ENCODE peak calls at places on chromosome 22, in nine cellular contexts. Z is tibial artery; A is prostate gland; C is body of pancreas; J is naive thymus-derived CD4-positive, alpha-beta T cell; O is stomach; R is fibroblast of lung; G is IMR-90; B is HAP-1. P is an unnamed sample.

GRCh38 chr22:40855960-40856512 is 403 bp downstream of the ST13 start:
- DNase-seq in Z (no peak), A (peak; percentile 11), C (peak; percentile 23), J (peak; percentile 42), O (peak; percentile 28), R (peak; percentile 38), G (peak; percentile 18), B (peak; percentile 53), P (peak; percentile 35)

GRCh38 chr22:22508274-22509176 is at the start of gene ZNF280B:
- DNase-seq in Z (no peak), A (peak; percentile 5), C (peak; percentile 77), J (peak; percentile 81), O (peak; percentile 70), R (peak; percentile 84), G (peak; percentile 79), B (peak; percentile 92), P (peak; percentile 69)

GRCh38 chr22:30217698-30218565 is 28.6 kb downstream of the LIF start:
- DNase-seq in Z (peak; percentile 82), A (no peak), C (no peak), J (no peak), O (no peak), R (no peak), G (no peak), B (no peak), P (peak; percentile 40)

GRCh38 chr22:23837911-23838685 is 708 bp downstream of the DERL3 start:
- DNase-seq in Z (no peak), A (no peak), C (no peak), J (no peak), O (no peak), R (no peak), G (no peak), B (no peak), P (no peak)

GRCh38 chr22:38450234-38450797 is 4.7 kb downstream of the KCNJ4 start:
- DNase-seq in Z (no peak), A (no peak), C (no peak), J (no peak), O (no peak), R (no peak), G (no peak), B (no peak), P (no peak)

GRCh38 chr22:43263645-43264514 is 76.9 kb upstream of the TTLL12 start:
- DNase-seq in Z (no peak), A (peak; percentile 22), C (peak; percentile 75), J (peak; percentile 60), O (peak; percentile 74), R (peak; percentile 91), G (peak; percentile 88), B (peak; percentile 24), P (peak; percentile 70)

GRCh38 chr22:17772963-17773605 is 1.2 kb downstream of the BID start:
- DNase-seq in Z (no peak), A (no peak), C (peak; percentile 35), J (no peak), O (no peak), R (peak; percentile 62), G (peak; percentile 56), B (no peak), P (no peak)

GRCh38 chr22:47198801-47199251 is 436.4 kb downstream of the TBC1D22A start:
- DNase-seq in Z (no peak), A (no peak), C (no peak), J (no peak), O (peak; percentile 21), R (no peak), G (no peak), B (no peak), P (no peak)

GRCh38 chr22:38982008-38982927 is at the start of gene APOBEC3B:
- DNase-seq in Z (peak; percentile 93), A (peak; percentile 88), C (peak; percentile 98), J (peak; percentile 37), O (peak; percentile 87), R (peak; percentile 96), G (peak; percentile 95), B (peak; percentile 64), P (peak; percentile 97)

GRCh38 chr22:42202048-42202447 is 68.4 kb downstream of the TCF20 start:
- DNase-seq in Z (no peak), A (no peak), C (no peak), J (peak; percentile 15), O (no peak), R (no peak), G (no peak), B (no peak), P (no peak)

GRCh38 chr22:33440756-33441155 is 382.6 kb upstream of the SYN3 start:
- DNase-seq in Z (no peak), A (peak; percentile 5), C (no peak), J (no peak), O (no peak), R (peak; percentile 58), G (no peak), B (no peak), P (no peak)

GRCh38 chr22:28883917-28884753 is 763 bp downstream of the ZNRF3 start:
- DNase-seq in Z (peak; percentile 72), A (peak; percentile 27), C (peak; percentile 53), J (peak; percentile 47), O (peak; percentile 43), R (peak; percentile 39), G (peak; percentile 44), B (peak; percentile 45), P (no peak)

GRCh38 chr22:28882878-28883656 is at the start of gene ZNRF3:
- DNase-seq in Z (peak; percentile 94), A (peak; percentile 96), C (peak; percentile 93), J (peak; percentile 86), O (peak; percentile 95), R (peak; percentile 86), G (peak; percentile 91), B (peak; percentile 95), P (peak; percentile 93)

GRCh38 chr22:28883657-28883916 is 215 bp downstream of the ZNRF3 start:
- DNase-seq in Z (no peak), A (no peak), C (no peak), J (no peak), O (no peak), R (no peak), G (no peak), B (no peak), P (no peak)

GRCh38 chr22:28885939-28886338 is 2.6 kb downstream of the ZNRF3 start:
- DNase-seq in Z (no peak), A (peak; percentile 65), C (no peak), J (no peak), O (peak; percentile 48), R (peak; percentile 14), G (no peak), B (no peak), P (peak; percentile 89)

GRCh38 chr22:28884754-28885375 is 1.5 kb downstream of the ZNRF3 start:
- DNase-seq in Z (no peak), A (no peak), C (no peak), J (no peak), O (no peak), R (no peak), G (no peak), B (peak; percentile 44), P (no peak)
- H3K4me3 ChIP-seq in Z (peak overlapping the region; percentile 65), A (peak overlapping the region; percentile 63), C (no peak overlapping the region), J (peak overlapping the region; percentile 41), O (peak overlapping the region; percentile 66), R (peak overlapping the region; percentile 62), G (peak overlapping the region; percentile 91), B (peak overlapping the region; percentile 54), P (peak overlapping the region; percentile 77)

DNA sequence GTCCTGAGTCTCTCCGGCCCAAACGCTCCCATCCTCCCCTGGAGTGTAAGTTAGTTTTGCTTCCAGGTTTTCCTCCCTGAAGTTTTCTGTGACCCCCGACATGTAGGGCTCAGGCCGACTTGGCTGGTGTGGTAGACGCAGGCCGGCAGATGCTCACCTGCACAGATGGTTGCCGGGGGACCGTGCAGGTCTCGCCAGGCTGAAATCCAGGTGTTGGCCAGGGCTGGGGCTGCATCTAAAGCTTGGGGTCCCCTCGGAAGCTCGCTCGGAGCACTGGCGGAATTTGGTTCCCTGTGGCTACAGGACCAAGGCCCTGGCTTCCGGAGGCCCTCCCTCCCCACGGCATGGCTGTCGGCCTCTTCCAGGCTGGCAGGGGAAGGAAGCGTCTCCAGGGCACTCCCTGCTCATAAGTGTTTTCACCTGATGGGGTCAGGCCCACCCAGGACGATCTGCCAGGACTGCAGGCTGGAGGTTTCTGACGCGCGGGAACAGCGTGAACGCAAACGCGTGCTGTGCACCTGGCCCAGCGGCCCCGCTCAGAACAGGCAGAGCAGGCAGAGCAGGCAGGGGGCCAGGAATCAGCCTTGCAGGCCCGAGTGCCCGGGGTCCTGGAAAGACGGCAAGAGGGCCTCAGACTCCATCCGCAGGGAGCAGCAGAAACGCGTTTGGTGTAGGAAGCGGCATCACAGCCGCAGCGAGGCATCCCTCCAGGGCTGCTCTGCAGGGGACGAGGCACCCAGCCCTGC is 258.2 kb downstream of the BRD1 start:
- DNase-seq in Z (peak; percentile 50), A (no peak), C (no peak), J (no peak), O (peak; percentile 11), R (no peak), G (no peak), B (peak; percentile 5), P (no peak)
- H3K4me1 ChIP-seq in Z (no peaks in the 10 kb centered on the region), A (no peaks in the 10 kb centered on the region), C (no peaks in the 10 kb centered on the region), J (no peaks in the 10 kb centered on the region), O (no peaks in the 10 kb centered on the region), R (no peaks in the 10 kb centered on the region), G (no peaks in the 10 kb centered on the region), B (no peaks in the 10 kb centered on the region), P (no peaks in the 10 kb centered on the region)

DNA sequence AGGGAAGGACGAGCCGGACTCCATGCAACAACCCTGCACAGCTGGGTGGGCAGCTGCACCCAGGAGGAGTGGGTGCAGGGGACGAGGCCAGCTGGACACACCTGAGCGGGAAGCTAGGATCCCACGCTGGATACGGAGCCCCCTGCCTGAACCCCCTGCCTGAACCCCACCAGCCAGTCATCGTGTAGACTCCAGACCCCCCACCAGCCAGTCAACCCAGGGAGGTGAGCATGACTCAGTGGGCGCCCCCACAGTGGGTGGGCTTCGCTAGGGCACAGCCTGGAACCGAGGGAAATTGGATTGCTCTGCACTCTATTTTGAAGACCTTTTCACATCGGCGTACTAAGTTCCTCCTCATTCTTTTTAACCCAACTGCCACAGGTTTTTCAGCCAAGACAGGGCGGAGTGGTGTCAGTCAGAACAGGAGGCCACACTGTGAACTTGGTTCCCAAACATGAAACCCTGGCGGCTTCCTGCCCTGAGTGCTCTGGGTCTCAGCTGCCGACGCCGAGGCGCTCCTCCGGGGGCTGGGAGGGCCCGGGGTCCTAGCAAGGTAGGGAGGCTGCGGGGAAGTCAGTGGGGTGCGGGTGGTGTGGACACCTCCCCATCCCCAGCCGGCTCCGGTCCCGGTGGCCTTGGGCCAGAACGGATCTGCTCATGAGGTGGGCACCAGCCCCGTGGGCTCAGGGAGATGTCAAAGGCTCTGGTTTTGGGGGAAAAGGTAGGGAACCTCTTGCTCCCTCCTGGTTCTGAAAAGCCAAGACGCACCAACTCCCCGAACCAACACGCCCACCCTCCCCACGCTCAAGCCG is 57.0 kb downstream of the BRD1 start:
- DNase-seq in Z (peak; percentile 62), A (no peak), C (no peak), J (no peak), O (no peak), R (no peak), G (no peak), B (no peak), P (no peak)
- H3K4me3 ChIP-seq in Z (no peak overlapping the region), A (no peak overlapping the region), C (no peak overlapping the region), J (no peak overlapping the region), O (no peak overlapping the region), R (no peak overlapping the region), G (no peak overlapping the region), B (no peak overlapping the region), P (no peak overlapping the region)

DNA sequence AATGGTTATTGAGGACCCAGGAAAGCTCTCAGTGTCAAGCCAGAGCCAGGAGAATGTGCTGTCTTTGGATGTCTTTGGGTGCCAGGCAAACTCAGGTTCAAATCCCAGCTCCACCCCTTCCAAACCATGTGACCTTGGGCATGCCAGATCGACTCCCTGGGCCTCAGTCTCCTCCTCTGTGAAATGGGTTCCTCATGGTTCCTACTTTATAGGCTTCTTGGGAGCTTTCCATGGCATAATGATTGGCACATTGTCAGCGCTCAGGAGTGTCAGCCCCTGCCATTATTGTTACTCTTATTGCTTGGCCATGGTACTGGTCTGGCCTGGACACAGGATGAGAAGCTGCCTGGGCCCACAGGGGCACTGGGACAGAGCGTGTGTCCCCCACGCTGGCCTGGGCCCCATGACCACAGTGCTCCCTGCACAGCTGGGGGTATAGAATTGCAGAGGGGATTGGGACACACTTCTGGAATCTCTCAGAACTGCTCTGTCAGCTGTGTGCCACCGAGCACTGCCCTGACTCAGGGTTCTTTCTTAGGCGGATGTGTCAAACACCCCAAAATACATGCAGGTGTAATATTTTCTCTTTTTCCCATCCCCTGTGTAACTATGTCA is 37.6 kb upstream of the CRYBB3 start:
- DNase-seq in Z (no peak), A (no peak), C (no peak), J (no peak), O (no peak), R (no peak), G (no peak), B (no peak), P (no peak)
- H3K4me1 ChIP-seq in Z (peaks cover 17% of the 10 kb centered on the region), A (no peaks in the 10 kb centered on the region), C (no peaks in the 10 kb centered on the region), J (no peaks in the 10 kb centered on the region), O (no peaks in the 10 kb centered on the region), R (no peaks in the 10 kb centered on the region), G (no peaks in the 10 kb centered on the region), B (no peaks in the 10 kb centered on the region), P (no peaks in the 10 kb centered on the region)